ENCODE peak calls at places on chromosomes 6 and 20, in six cellular contexts. Y is CD8-positive, alpha-beta T cell; U is heart left ventricle; J is Peyer's patch; I is psoas muscle; O is neuronal stem cell. P is an unnamed sample.
A peak's percentile ranks its signal among the peaks of the same experiment; 100 is the strongest.

GRCh38 chr6:33312361-33313104 is 1.3 kb downstream of the TAPBP start:
- DNase-seq in U (peak; percentile 60), J (peak; percentile 74), O (no peak), I (peak; percentile 54), Y (peak; percentile 94), P (peak; percentile 48)

GRCh38 chr20:58233881-58234528 is 5.6 kb upstream of the ANKRD60 start:
- DNase-seq in Y (no peak), O (no peak), I (no peak), J (no peak), U (no peak), P (no peak)

GRCh38 chr6:38943964-38944363 is 104.6 kb upstream of the GLP1R start:
- DNase-seq in J (no peak), U (no peak), O (no peak), Y (no peak), I (no peak), P (no peak)

GRCh38 chr20:1949306-1949705 is 44.6 kb downstream of the PDYN start:
- DNase-seq in J (no peak), O (no peak), I (no peak), U (no peak), Y (no peak), P (peak; percentile 42)

GRCh38 chr20:37337208-37337955 is 8.6 kb upstream of the SRC start:
- DNase-seq in Y (peak; percentile 11), J (no peak), O (no peak), I (no peak), U (no peak), P (no peak)

GRCh38 chr6:10520468-10520867 is 683 bp upstream of the GCNT2 start:
- DNase-seq in U (no peak), Y (no peak), J (no peak), I (no peak), O (no peak), P (no peak)

GRCh38 chr20:13041574-13042457 is 33.0 kb downstream of the SPTLC3 start:
- DNase-seq in Y (no peak), J (no peak), I (no peak), U (no peak), O (no peak), P (no peak)

GRCh38 chr6:160051390-160051789 is 70.2 kb upstream of the SLC22A1 start:
- DNase-seq in J (no peak), O (no peak), U (no peak), Y (no peak), I (no peak), P (no peak)

GRCh38 chr6:30683980-30684338 is 2.5 kb downstream of the PPP1R18 start:
- DNase-seq in J (no peak), U (no peak), I (no peak), O (no peak), Y (no peak), P (no peak)

GRCh38 chr20:62935968-62936585 is 1.9 kb upstream of the GID8 start:
- DNase-seq in U (no peak), O (no peak), I (no peak), Y (no peak), J (no peak), P (no peak)

GRCh38 chr6:31581511-31582229 is 554 bp downstream of the LTB start:
- DNase-seq in I (no peak), U (no peak), O (peak; percentile 18), Y (no peak), J (no peak), P (no peak)

GRCh38 chr6:45613678-45614077 is 235.9 kb upstream of the SUPT3H start:
- DNase-seq in I (peak; percentile 61), O (no peak), U (peak; percentile 42), Y (no peak), J (no peak), P (peak; percentile 90)

GRCh38 chr6:1872649-1873131 is 263.0 kb downstream of the FOXC1 start:
- DNase-seq in U (peak; percentile 37), J (no peak), Y (no peak), O (no peak), I (no peak), P (peak; percentile 80)

GRCh38 chr20:2760381-2761305 is 39.8 kb downstream of the CPXM1 start:
- DNase-seq in I (no peak), J (no peak), O (no peak), U (no peak), Y (no peak), P (no peak)

GRCh38 chr6:163554663-163555062 is 140.1 kb downstream of the QKI start:
- DNase-seq in J (no peak), O (no peak), U (peak; percentile 53), Y (peak; percentile 60), I (peak; percentile 66), P (peak; percentile 41)

GRCh38 chr6:102907181-102907580 is 1513.7 kb downstream of the GRIK2 start:
- DNase-seq in I (no peak), U (no peak), J (no peak), O (no peak), Y (no peak), P (no peak)

GRCh38 chr6:161035182-161035980 is 43.8 kb downstream of the MAP3K4 start:
- DNase-seq in I (no peak), J (no peak), Y (no peak), O (no peak), U (no peak), P (no peak)

GRCh38 chr6:105882071-105882803 is 203.9 kb upstream of the PRDM1 start:
- DNase-seq in J (no peak), Y (no peak), U (no peak), I (no peak), O (no peak), P (peak; percentile 63)

GRCh38 chr6:13447949-13448724 is 39.3 kb downstream of the GFOD1 start:
- DNase-seq in O (no peak), Y (no peak), J (no peak), U (no peak), I (no peak), P (no peak)

GRCh38 chr20:37535443-37536132 is 7.9 kb upstream of the BLCAP start:
- DNase-seq in U (no peak), O (no peak), I (no peak), Y (no peak), J (no peak), P (no peak)

GRCh38 chr6:71460933-71461332 is 172.3 kb downstream of the OGFRL1 start:
- DNase-seq in J (no peak), I (no peak), U (no peak), Y (no peak), O (no peak), P (peak; percentile 60)

GRCh38 chr20:20360464-20360863 is 7.4 kb upstream of the INSM1 start:
- DNase-seq in U (no peak), I (no peak), O (no peak), J (no peak), Y (no peak), P (peak; percentile 60)

GRCh38 chr6:4459032-4459431 is 317.2 kb upstream of the CDYL start:
- DNase-seq in I (no peak), O (no peak), U (no peak), Y (no peak), J (no peak), P (peak; percentile 82)

GRCh38 chr20:47127986-47128385 is 228.5 kb downstream of the ZMYND8 start:
- DNase-seq in Y (no peak), O (no peak), I (peak; percentile 52), U (no peak), J (no peak), P (no peak)

GRCh38 chr6:87879144-87879861 is 168.3 kb upstream of the SPACA1 start:
- DNase-seq in I (no peak), Y (no peak), O (no peak), J (no peak), U (no peak), P (peak; percentile 63)

GRCh38 chr6:19446570-19446969 is 390.6 kb upstream of the ID4 start:
- DNase-seq in O (no peak), J (no peak), Y (no peak), U (no peak), I (no peak), P (no peak)
- H3K4me3 ChIP-seq in O (no peak overlapping the region), J (no peak overlapping the region), Y (no peak overlapping the region), U (no peak overlapping the region), I (no peak overlapping the region), P (no peak overlapping the region)

DNA sequence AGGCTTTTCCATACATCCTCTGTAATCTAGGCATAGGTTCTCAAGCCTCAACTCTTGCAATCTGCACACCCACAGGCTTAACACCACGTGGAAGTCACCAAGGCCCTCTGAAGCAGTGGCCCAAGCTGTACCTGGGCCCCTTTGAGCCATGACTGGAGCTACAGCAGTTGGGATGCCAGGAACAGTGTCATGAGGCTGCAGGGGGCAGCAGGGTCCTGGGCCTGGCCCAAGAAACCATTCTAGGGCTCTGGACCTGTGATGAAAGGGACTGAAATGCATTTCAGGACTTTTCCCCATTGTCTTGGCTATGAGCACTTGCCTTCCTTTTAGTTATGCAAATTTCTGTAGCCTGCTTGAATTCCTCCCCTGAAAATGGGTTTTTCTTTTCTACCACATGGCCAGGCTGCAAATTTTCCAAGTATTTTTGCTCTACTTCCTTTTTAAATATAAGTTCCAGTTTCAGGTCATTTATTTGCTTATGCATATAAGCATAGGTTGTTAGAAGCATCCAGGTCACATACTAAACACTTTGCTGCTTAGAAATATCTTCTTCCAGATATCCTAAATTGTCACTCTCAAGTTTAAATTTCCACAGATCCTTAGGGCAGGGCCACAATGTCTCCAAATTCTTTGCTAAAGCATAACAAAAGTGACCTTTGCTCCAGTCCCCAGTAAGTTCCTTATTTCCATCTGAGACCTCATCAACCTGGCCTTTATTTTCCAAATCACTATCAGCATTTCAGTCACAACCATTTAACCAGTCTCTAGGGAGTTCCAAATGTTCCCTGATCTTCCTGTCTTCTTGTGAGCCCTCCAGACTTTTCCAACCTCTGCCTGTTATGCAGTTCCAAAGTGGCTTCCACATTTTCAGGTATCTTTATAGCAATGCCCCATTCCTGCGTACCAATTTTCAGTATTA is 48.6 kb upstream of the CD2AP start:
- DNase-seq in Y (no peak), O (no peak), U (no peak), I (no peak), J (no peak), P (no peak)
- H3K4me3 ChIP-seq in Y (no peak overlapping the region), O (no peak overlapping the region), U (no peak overlapping the region), I (no peak overlapping the region), J (no peak overlapping the region), P (no peak overlapping the region)

DNA sequence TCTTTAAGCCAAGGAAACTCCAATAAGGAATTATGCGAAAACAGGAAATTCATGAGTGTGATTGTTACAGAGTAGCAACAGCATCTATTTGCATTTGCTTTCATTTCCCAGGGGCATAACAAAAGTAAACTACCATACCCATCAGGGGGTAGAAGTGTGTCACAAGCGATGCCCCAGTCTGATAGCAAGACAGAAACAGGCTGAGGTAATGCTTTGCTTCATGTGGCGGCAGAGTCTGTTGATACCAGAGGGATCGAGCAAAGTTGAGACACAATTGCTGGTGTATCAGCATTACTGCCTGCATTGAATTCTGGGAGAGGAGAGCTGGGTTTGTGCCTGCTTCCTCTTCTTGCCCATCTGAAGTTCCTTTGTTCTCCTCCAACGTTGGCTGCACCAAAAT is 51.2 kb upstream of the LYRM2 start:
- DNase-seq in O (no peak), U (peak; percentile 34), Y (no peak), J (no peak), I (no peak), P (no peak)
- H3K4me3 ChIP-seq in O (no peak overlapping the region), U (no peak overlapping the region), Y (no peak overlapping the region), J (no peak overlapping the region), I (no peak overlapping the region), P (no peak overlapping the region)

GRCh38 chr6:92521553-92521952 is 897.8 kb downstream of the EPHA7 start:
- DNase-seq in U (no peak), J (no peak), I (no peak), O (no peak), Y (no peak), P (no peak)

DNA sequence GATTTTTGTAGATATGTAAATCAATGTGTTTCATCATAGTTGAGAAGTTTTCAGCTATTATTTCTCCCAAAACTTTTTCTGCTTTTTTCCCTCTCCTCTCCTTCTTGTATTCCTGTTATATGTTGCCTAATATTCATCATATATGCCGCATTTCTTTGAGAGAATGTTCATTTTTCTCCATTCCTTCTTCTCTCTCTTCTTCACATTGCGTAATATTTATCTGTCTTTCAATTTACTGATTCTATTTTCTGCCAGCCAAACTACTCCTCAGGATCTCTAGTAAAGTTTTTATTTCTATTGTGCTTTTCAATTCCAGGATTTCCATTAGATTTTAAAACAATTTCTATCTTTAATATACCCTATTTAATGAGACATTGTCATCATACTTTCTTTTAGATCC is 896.8 kb downstream of the EPHA7 start:
- DNase-seq in U (no peak), I (no peak), O (no peak), Y (no peak), J (no peak), P (no peak)
- H3K4me3 ChIP-seq in U (no peak overlapping the region), I (no peak overlapping the region), O (no peak overlapping the region), Y (no peak overlapping the region), J (no peak overlapping the region), P (no peak overlapping the region)